ENCODE peak calls at places on chromosomes 4 and X, in seven cellular contexts. X is HFFc6; H is activated CD8-positive, alpha-beta T cell treated with anti-CD3 and anti-CD28 coated beads for 36 hours; M is brain microvascular endothelial cell; W is fibroblast of pulmonary artery; K is right atrium auricular region; U is left ventricle myocardium inferior. D is an unnamed sample.

GRCh38 chr4:2333916-2334644 is 72.2 kb upstream of the MXD4 start:
- DNase-seq in X (no peak), H (no peak), M (no peak), W (no peak), K (peak; percentile 18), U (no peak), D (no peak)

GRCh38 chr4:38344929-38345328 is 319.1 kb upstream of the KLF3 start:
- DNase-seq in X (no peak), H (no peak), M (no peak), W (no peak), K (no peak), U (no peak), D (no peak)

GRCh38 chrX:101220881-101221280 is 1.3 kb downstream of the DRP2 start:
- DNase-seq in X (no peak), H (no peak), M (no peak), W (no peak), K (no peak), U (no peak), D (no peak)

GRCh38 chr4:53688186-53688790 is 97.0 kb upstream of the LNX1 start:
- DNase-seq in X (peak; percentile 99), H (peak; percentile 67), M (peak; percentile 99), W (peak; percentile 99), K (no peak), U (no peak), D (no peak)

GRCh38 chr4:186829740-186830449 is 106.2 kb upstream of the FAT1 start:
- DNase-seq in X (peak; percentile 77), H (no peak), M (peak; percentile 95), W (peak; percentile 98), K (no peak), U (no peak), D (no peak)

GRCh38 chrX:48776818-48777439 is 9.5 kb upstream of the GATA1 start:
- DNase-seq in X (no peak), H (no peak), M (no peak), W (no peak), K (no peak), U (no peak), D (no peak)

GRCh38 chr4:61511716-61512488 is 311.8 kb downstream of the ADGRL3 start:
- DNase-seq in X (peak; percentile 1), H (no peak), M (no peak), W (peak; percentile 86), K (no peak), U (no peak), D (no peak)

GRCh38 chr4:3858046-3858730 is 92.0 kb downstream of the ADRA2C start:
- DNase-seq in X (no peak), H (no peak), M (no peak), W (no peak), K (no peak), U (no peak), D (no peak)

GRCh38 chrX:148500428-148501120 is at the start of gene AFF2:
- DNase-seq in X (no peak), H (peak; percentile 59), M (peak; percentile 4), W (peak; percentile 9), K (no peak), U (peak; percentile 20), D (peak; percentile 33)

GRCh38 chrX:2492536-2493218 is 8.1 kb downstream of the DHRSX start:
- DNase-seq in X (no peak), H (no peak), M (no peak), W (no peak), K (no peak), U (no peak), D (no peak)

GRCh38 chr4:55080174-55080865 is 45.1 kb downstream of the KDR start:
- DNase-seq in X (peak; percentile 4), H (no peak), M (peak; percentile 38), W (no peak), K (no peak), U (no peak), D (no peak)

GRCh38 chr4:1635452-1635851 is 48.7 kb downstream of the FAM53A start:
- DNase-seq in X (no peak), H (no peak), M (no peak), W (no peak), K (no peak), U (no peak), D (no peak)

GRCh38 chr4:151646322-151646721 is 114.5 kb downstream of the GATB start:
- DNase-seq in X (no peak), H (no peak), M (no peak), W (no peak), K (no peak), U (no peak), D (no peak)

GRCh38 chr4:151653548-151653918 is 107.3 kb downstream of the GATB start:
- DNase-seq in X (no peak), H (no peak), M (no peak), W (no peak), K (no peak), U (no peak), D (no peak)

GRCh38 chr4:151652841-151653547 is 107.8 kb downstream of the GATB start:
- DNase-seq in X (peak; percentile 41), H (no peak), M (no peak), W (no peak), K (no peak), U (no peak), D (no peak)

GRCh38 chr4:151651496-151651895 is 109.3 kb downstream of the GATB start:
- DNase-seq in X (no peak), H (no peak), M (no peak), W (no peak), K (no peak), U (no peak), D (no peak)

GRCh38 chr4:151649461-151649860 is 111.3 kb downstream of the GATB start:
- DNase-seq in X (no peak), H (no peak), M (no peak), W (no peak), K (no peak), U (no peak), D (no peak)
- TF ChIP-seq CTCF in X (no peak), H (no peak), M (no peak), W (no peak), K (no peak), U (no peak), D (no peak)

GRCh38 chr4:161419822-161420221 is 744.0 kb downstream of the FSTL5 start:
- DNase-seq in X (no peak), H (no peak), M (peak; percentile 4), W (no peak), K (no peak), U (no peak), D (no peak)
- TF ChIP-seq CTCF in X (no peak), H (no peak), M (peak; percentile 20), W (no peak), K (no peak), U (no peak), D (no peak)

GRCh38 chr4:183760326-183760725 is 101.2 kb downstream of the TRAPPC11 start:
- DNase-seq in X (no peak), H (no peak), M (no peak), W (no peak), K (no peak), U (no peak), D (no peak)

GRCh38 chr4:183757105-183757504 is 98.0 kb downstream of the TRAPPC11 start:
- DNase-seq in X (no peak), H (no peak), M (no peak), W (no peak), K (no peak), U (no peak), D (no peak)

GRCh38 chr4:183758735-183759447 is 99.8 kb downstream of the TRAPPC11 start:
- DNase-seq in X (no peak), H (no peak), M (no peak), W (no peak), K (no peak), U (no peak), D (no peak)

DNA sequence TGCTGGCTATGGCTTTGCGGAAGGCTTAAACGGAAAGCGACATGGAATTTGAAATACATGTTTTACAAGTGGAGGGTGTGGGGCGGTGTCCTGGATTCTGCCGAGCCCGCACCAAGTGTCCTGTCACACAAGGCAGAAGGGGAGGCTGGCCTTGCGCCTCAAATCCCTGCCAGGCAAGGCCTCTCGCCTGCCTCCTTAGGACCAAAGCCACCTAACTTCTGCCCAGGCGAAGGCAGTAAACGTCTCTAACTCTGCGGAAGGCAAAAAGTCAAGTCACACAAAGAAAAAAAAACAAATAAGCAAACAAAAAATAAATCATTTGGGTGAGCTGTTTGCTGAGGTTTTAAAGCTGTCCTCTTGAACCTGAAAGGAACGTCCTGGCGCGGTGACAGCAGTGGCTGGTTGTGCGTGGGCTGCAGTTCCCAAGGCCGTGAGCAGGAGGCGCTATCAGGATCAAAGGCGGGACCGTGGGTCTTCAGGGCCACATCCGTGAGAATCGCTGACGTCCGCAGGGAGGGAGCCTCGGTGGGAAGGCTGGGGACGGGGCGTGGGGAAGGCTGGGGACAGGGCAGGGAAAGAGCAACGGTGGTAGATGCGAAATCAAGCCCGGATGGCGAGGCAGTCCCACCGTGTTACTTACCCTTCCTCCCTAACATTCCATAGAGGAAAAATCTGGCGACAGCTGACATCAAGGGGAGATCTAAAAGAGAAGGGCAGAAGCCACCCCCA is 99.1 kb downstream of the TRAPPC11 start:
- DNase-seq in X (no peak), H (peak; percentile 2), M (no peak), W (peak; percentile 22), K (peak; percentile 71), U (peak; percentile 66), D (no peak)
- TF ChIP-seq CTCF in X (no peak), H (no peak), M (peak; percentile 57), W (peak; percentile 39), K (peak; percentile 27), U (peak; percentile 64), D (no peak)

GRCh38 chr4:161317000-161317399 is 846.8 kb downstream of the FSTL5 start:
- DNase-seq in X (no peak), H (no peak), M (no peak), W (no peak), K (no peak), U (no peak), D (no peak)

GRCh38 chr4:161320377-161320776 is 843.4 kb downstream of the FSTL5 start:
- DNase-seq in X (no peak), H (no peak), M (no peak), W (peak; percentile 0), K (no peak), U (no peak), D (no peak)
- TF ChIP-seq CTCF in X (no peak), H (no peak), M (peak; percentile 71), W (no peak), K (no peak), U (peak; percentile 19), D (no peak)

D was measured in activated B cell treated with CpG ODN at 0.5 μM for 24 hours.